ENCODE peak calls at places on chromosome 20, in nine cellular contexts. One of them, this sample, is unnamed.

GRCh38 chr20:19757487-19757972 is 528 bp upstream of the RIN2 start:
- DNase-seq in Panc1: no peak
- DNase-seq in keratinocyte: no peak
- DNase-seq in GM12878: no peak
- DNase-seq in A549: peak
- DNase-seq in endodermal cell: peak
- DNase-seq in lower lobe of right lung: peak
- DNase-seq in esophagus squamous epithelium: no peak
- DNase-seq in left ventricle myocardium inferior: peak
- DNase-seq in this sample: no peak

GRCh38 chr20:20821496-20822260 is 109.2 kb upstream of the RALGAPA2 start:
- DNase-seq in A549: no peak
- DNase-seq in esophagus squamous epithelium: no peak
- DNase-seq in left ventricle myocardium inferior: no peak
- DNase-seq in GM12878: no peak
- DNase-seq in Panc1: no peak
- DNase-seq in lower lobe of right lung: no peak
- DNase-seq in keratinocyte: no peak
- DNase-seq in endodermal cell: peak
- DNase-seq in this sample: no peak

GRCh38 chr20:22403860-22404608 is 180.3 kb downstream of the FOXA2 start:
- DNase-seq in keratinocyte: no peak
- DNase-seq in A549: peak
- DNase-seq in endodermal cell: no peak
- DNase-seq in esophagus squamous epithelium: no peak
- DNase-seq in lower lobe of right lung: peak
- DNase-seq in left ventricle myocardium inferior: no peak
- DNase-seq in GM12878: no peak
- DNase-seq in Panc1: no peak
- DNase-seq in this sample: no peak

GRCh38 chr20:4453369-4453768 is 268.3 kb upstream of the PRND start:
- DNase-seq in Panc1: no peak
- DNase-seq in A549: no peak
- DNase-seq in endodermal cell: no peak
- DNase-seq in keratinocyte: no peak
- DNase-seq in lower lobe of right lung: no peak
- DNase-seq in esophagus squamous epithelium: no peak
- DNase-seq in left ventricle myocardium inferior: no peak
- DNase-seq in GM12878: no peak
- DNase-seq in this sample: no peak

GRCh38 chr20:63969851-63970713 is at the start of gene ZNF512B:
- DNase-seq in esophagus squamous epithelium: no peak
- DNase-seq in A549: peak
- DNase-seq in GM12878: no peak
- DNase-seq in left ventricle myocardium inferior: peak
- DNase-seq in endodermal cell: peak
- DNase-seq in lower lobe of right lung: no peak
- DNase-seq in Panc1: no peak
- DNase-seq in keratinocyte: no peak
- DNase-seq in this sample: no peak

GRCh38 chr20:823326-823902 is 10.1 kb upstream of the FAM110A start:
- DNase-seq in lower lobe of right lung: no peak
- DNase-seq in esophagus squamous epithelium: no peak
- DNase-seq in keratinocyte: no peak
- DNase-seq in Panc1: no peak
- DNase-seq in left ventricle myocardium inferior: no peak
- DNase-seq in A549: no peak
- DNase-seq in endodermal cell: no peak
- DNase-seq in GM12878: no peak
- DNase-seq in this sample: no peak

GRCh38 chr20:33576432-33576883 is 85.7 kb upstream of the C20orf144 start:
- DNase-seq in endodermal cell: no peak
- DNase-seq in Panc1: no peak
- DNase-seq in lower lobe of right lung: no peak
- DNase-seq in esophagus squamous epithelium: no peak
- DNase-seq in GM12878: no peak
- DNase-seq in A549: peak
- DNase-seq in left ventricle myocardium inferior: no peak
- DNase-seq in keratinocyte: no peak
- DNase-seq in this sample: no peak

GRCh38 chr20:23296841-23297701 is 53.5 kb upstream of the NXT1 start:
- DNase-seq in esophagus squamous epithelium: no peak
- DNase-seq in lower lobe of right lung: no peak
- DNase-seq in A549: no peak
- DNase-seq in GM12878: no peak
- DNase-seq in left ventricle myocardium inferior: no peak
- DNase-seq in Panc1: no peak
- DNase-seq in keratinocyte: no peak
- DNase-seq in endodermal cell: no peak
- DNase-seq in this sample: no peak

GRCh38 chr20:50141811-50142561 is 11.5 kb downstream of the PEDS1 start:
- DNase-seq in lower lobe of right lung: no peak
- DNase-seq in A549: no peak
- DNase-seq in GM12878: no peak
- DNase-seq in Panc1: no peak
- DNase-seq in endodermal cell: no peak
- DNase-seq in keratinocyte: no peak
- DNase-seq in left ventricle myocardium inferior: no peak
- DNase-seq in esophagus squamous epithelium: no peak
- DNase-seq in this sample: no peak

GRCh38 chr20:63628246-63628975 is 1.5 kb upstream of the GMEB2 start:
- DNase-seq in lower lobe of right lung: peak
- DNase-seq in GM12878: peak
- DNase-seq in A549: peak
- DNase-seq in left ventricle myocardium inferior: no peak
- DNase-seq in esophagus squamous epithelium: no peak
- DNase-seq in endodermal cell: peak
- DNase-seq in Panc1: peak
- DNase-seq in keratinocyte: no peak
- DNase-seq in this sample: no peak

GRCh38 chr20:34538671-34539123 is 19.8 kb upstream of the MAP1LC3A start:
- DNase-seq in esophagus squamous epithelium: no peak
- DNase-seq in endodermal cell: peak
- DNase-seq in A549: peak
- DNase-seq in GM12878: no peak
- DNase-seq in left ventricle myocardium inferior: peak
- DNase-seq in Panc1: no peak
- DNase-seq in lower lobe of right lung: peak
- DNase-seq in keratinocyte: no peak
- DNase-seq in this sample: no peak

GRCh38 chr20:50305636-50306477 is 115.2 kb downstream of the CEBPB start:
- DNase-seq in Panc1: no peak
- DNase-seq in keratinocyte: no peak
- DNase-seq in esophagus squamous epithelium: no peak
- DNase-seq in endodermal cell: peak
- DNase-seq in left ventricle myocardium inferior: no peak
- DNase-seq in A549: peak
- DNase-seq in GM12878: no peak
- DNase-seq in lower lobe of right lung: no peak
- DNase-seq in this sample: no peak

GRCh38 chr20:47370850-47371782 is 14.6 kb upstream of the ZMYND8 start:
- DNase-seq in keratinocyte: no peak
- DNase-seq in lower lobe of right lung: peak
- DNase-seq in A549: peak
- DNase-seq in left ventricle myocardium inferior: no peak
- DNase-seq in Panc1: no peak
- DNase-seq in endodermal cell: peak
- DNase-seq in GM12878: no peak
- DNase-seq in esophagus squamous epithelium: no peak
- DNase-seq in this sample: no peak

GRCh38 chr20:52048365-52048764 is 143.2 kb downstream of the ZFP64 start:
- DNase-seq in esophagus squamous epithelium: no peak
- DNase-seq in endodermal cell: peak
- DNase-seq in A549: no peak
- DNase-seq in GM12878: no peak
- DNase-seq in lower lobe of right lung: no peak
- DNase-seq in left ventricle myocardium inferior: no peak
- DNase-seq in keratinocyte: no peak
- DNase-seq in Panc1: no peak
- DNase-seq in this sample: no peak
- H3K27ac ChIP-seq in esophagus squamous epithelium: no peak
- H3K27ac ChIP-seq in endodermal cell: peak
- H3K27ac ChIP-seq in A549: no peak
- H3K27ac ChIP-seq in GM12878: no peak
- H3K27ac ChIP-seq in lower lobe of right lung: no peak
- H3K27ac ChIP-seq in left ventricle myocardium inferior: no peak
- H3K27ac ChIP-seq in keratinocyte: no peak
- H3K27ac ChIP-seq in Panc1: no peak
- H3K27ac ChIP-seq in this sample: no peak

DNA sequence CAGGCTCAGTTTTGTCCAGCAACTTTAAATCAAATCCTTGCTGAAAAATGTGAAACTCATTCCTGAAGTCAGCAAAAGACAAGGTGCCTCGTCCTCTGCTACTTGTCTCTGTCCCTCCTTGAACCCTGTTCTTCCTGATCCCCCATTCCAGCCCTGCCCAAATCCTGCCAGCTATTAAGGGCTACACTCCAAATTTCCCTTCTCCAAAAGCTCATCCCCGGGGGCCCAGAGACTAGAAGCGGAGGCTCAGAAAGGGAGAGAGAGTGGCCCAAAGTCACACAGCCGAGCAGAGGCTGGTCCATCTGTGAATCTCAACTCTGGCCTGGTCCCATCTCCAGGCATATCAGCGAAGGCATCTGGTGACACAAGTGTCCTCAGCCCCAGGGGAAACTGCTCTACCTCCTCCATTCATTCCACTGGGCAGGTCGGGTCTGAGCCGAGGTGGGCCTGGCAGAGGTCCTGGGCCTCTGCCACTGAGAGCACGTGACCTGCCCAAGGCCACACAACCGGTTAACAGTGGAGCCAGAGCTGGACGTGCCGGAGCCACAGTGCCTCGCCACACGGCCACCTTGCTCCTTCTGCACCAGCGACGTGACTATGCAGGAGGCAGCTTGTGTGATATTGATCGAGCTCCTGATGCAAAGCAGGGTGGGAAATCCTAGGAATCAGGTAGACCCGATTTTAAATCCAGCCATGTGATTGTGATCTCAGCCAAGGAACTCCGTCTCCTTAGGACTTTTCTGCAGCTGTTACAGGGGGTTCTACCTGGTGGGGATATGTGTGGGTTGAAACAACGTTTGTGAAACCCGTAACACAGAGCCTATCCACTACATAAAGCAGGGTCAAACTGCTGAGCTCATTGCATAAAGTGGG is 28.6 kb downstream of the NOL4L start:
- DNase-seq in endodermal cell: no peak
- DNase-seq in A549: no peak
- DNase-seq in lower lobe of right lung: no peak
- DNase-seq in GM12878: no peak
- DNase-seq in left ventricle myocardium inferior: no peak
- DNase-seq in Panc1: no peak
- DNase-seq in esophagus squamous epithelium: no peak
- DNase-seq in keratinocyte: no peak
- DNase-seq in this sample: no peak
- H3K27ac ChIP-seq in endodermal cell: no peak
- H3K27ac ChIP-seq in A549: no peak
- H3K27ac ChIP-seq in lower lobe of right lung: no peak
- H3K27ac ChIP-seq in GM12878: no peak
- H3K27ac ChIP-seq in left ventricle myocardium inferior: no peak
- H3K27ac ChIP-seq in Panc1: no peak
- H3K27ac ChIP-seq in esophagus squamous epithelium: no peak
- H3K27ac ChIP-seq in keratinocyte: no peak
- H3K27ac ChIP-seq in this sample: no peak

GRCh38 chr20:6282642-6283041 is 159.8 kb upstream of the FERMT1 start:
- DNase-seq in left ventricle myocardium inferior: no peak
- DNase-seq in Panc1: no peak
- DNase-seq in lower lobe of right lung: no peak
- DNase-seq in endodermal cell: no peak
- DNase-seq in GM12878: no peak
- DNase-seq in keratinocyte: no peak
- DNase-seq in esophagus squamous epithelium: no peak
- DNase-seq in A549: no peak
- DNase-seq in this sample: no peak

DNA sequence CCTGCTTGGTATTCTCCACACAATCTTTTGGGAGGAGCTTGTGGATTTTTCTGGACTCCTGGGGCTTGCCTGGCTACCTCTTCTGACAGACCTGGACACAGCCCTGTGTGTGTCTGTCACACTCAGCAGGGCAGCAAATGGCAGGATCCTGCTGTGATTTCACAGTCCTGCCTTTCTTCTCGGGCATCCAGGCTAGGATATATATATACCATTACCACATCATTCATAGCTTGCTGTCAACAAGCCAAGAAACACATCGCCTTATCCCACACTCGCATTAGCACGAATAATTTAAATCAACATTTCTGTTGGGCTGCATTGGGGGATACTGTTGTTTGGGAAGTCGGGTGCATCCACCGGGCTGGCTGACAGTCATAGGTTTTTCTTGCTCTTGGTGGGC is 154.8 kb upstream of the FERMT1 start:
- DNase-seq in Panc1: no peak
- DNase-seq in endodermal cell: peak
- DNase-seq in keratinocyte: no peak
- DNase-seq in esophagus squamous epithelium: no peak
- DNase-seq in left ventricle myocardium inferior: no peak
- DNase-seq in GM12878: no peak
- DNase-seq in lower lobe of right lung: no peak
- DNase-seq in A549: no peak
- DNase-seq in this sample: no peak
- H3K27ac ChIP-seq in Panc1: no peak
- H3K27ac ChIP-seq in endodermal cell: no peak
- H3K27ac ChIP-seq in keratinocyte: no peak
- H3K27ac ChIP-seq in esophagus squamous epithelium: no peak
- H3K27ac ChIP-seq in left ventricle myocardium inferior: no peak
- H3K27ac ChIP-seq in GM12878: no peak
- H3K27ac ChIP-seq in lower lobe of right lung: no peak
- H3K27ac ChIP-seq in A549: no peak
- H3K27ac ChIP-seq in this sample: no peak

GRCh38 chr20:25053207-25054132 is 4.5 kb downstream of the ACSS1 start:
- DNase-seq in Panc1: no peak
- DNase-seq in A549: no peak
- DNase-seq in left ventricle myocardium inferior: peak
- DNase-seq in GM12878: no peak
- DNase-seq in lower lobe of right lung: no peak
- DNase-seq in keratinocyte: no peak
- DNase-seq in esophagus squamous epithelium: no peak
- DNase-seq in endodermal cell: peak
- DNase-seq in this sample: no peak
- H3K27ac ChIP-seq in Panc1: peak
- H3K27ac ChIP-seq in A549: no peak
- H3K27ac ChIP-seq in left ventricle myocardium inferior: peak
- H3K27ac ChIP-seq in GM12878: peak
- H3K27ac ChIP-seq in lower lobe of right lung: peak
- H3K27ac ChIP-seq in keratinocyte: no peak
- H3K27ac ChIP-seq in esophagus squamous epithelium: peak
- H3K27ac ChIP-seq in endodermal cell: no peak
- H3K27ac ChIP-seq in this sample: no peak

DNA sequence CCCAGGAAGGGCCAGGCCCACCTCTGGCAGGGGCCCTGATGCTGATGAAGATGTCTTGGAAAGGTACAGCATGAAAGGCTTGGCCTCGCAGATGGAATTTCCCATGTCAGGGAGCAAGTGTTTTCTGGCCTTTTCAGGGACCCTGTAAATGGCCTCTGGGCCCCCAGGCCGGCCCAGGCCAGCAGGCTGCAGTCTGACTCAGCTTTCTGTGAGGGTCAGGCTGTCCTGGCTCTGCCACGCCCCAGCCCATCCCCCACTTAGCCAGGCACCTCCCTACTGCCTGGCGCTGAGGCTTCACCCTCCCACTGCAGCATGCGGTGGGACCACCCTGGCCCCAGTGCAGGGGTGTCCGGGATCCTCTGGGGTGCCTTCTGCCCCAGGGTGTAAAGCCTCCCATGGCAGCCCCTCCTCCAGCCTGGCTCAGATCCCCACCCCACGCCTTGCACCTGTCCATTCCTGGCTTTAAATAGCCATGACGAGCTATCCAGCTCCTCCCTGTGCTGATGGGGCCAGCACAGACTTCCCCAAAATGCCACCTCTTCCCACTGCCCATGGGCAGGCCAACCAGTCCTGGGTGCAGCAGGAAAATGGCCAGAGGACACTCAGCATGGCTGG is 35.6 kb upstream of the GATA5 start:
- DNase-seq in esophagus squamous epithelium: no peak
- DNase-seq in endodermal cell: no peak
- DNase-seq in lower lobe of right lung: no peak
- DNase-seq in A549: no peak
- DNase-seq in Panc1: no peak
- DNase-seq in keratinocyte: no peak
- DNase-seq in left ventricle myocardium inferior: no peak
- DNase-seq in GM12878: no peak
- DNase-seq in this sample: no peak
- H3K27ac ChIP-seq in esophagus squamous epithelium: no peak
- H3K27ac ChIP-seq in endodermal cell: no peak
- H3K27ac ChIP-seq in lower lobe of right lung: no peak
- H3K27ac ChIP-seq in A549: no peak
- H3K27ac ChIP-seq in Panc1: no peak
- H3K27ac ChIP-seq in keratinocyte: no peak
- H3K27ac ChIP-seq in left ventricle myocardium inferior: peak
- H3K27ac ChIP-seq in GM12878: no peak
- H3K27ac ChIP-seq in this sample: no peak